ENCODE peak calls at places on chromosomes 11 and 22, in four cellular contexts. One of them, this sample, is unnamed. For H3K27me3, the result is how much of the 10 kb centered on the place peaks cover.

GRCh38 chr22:35970601-35971417 is 57.8 kb downstream of the RBFOX2 start:
- DNase-seq in cardiac muscle cell: no peak
- DNase-seq in DND-41: no peak
- DNase-seq in CD8-positive, alpha-beta T cell: no peak
- DNase-seq in this sample: no peak

GRCh38 chr11:69231466-69232018 is 62.4 kb upstream of the MYEOV start:
- DNase-seq in DND-41: no peak
- DNase-seq in cardiac muscle cell: no peak
- DNase-seq in CD8-positive, alpha-beta T cell: no peak
- DNase-seq in this sample: no peak

GRCh38 chr22:41305646-41306045 is 4.3 kb downstream of the ZC3H7B start:
- DNase-seq in DND-41: no peak
- DNase-seq in CD8-positive, alpha-beta T cell: no peak
- DNase-seq in cardiac muscle cell: peak
- DNase-seq in this sample: no peak

GRCh38 chr11:115164774-115165173 is 339.4 kb downstream of the CADM1 start:
- DNase-seq in cardiac muscle cell: no peak
- DNase-seq in CD8-positive, alpha-beta T cell: no peak
- DNase-seq in DND-41: no peak
- DNase-seq in this sample: no peak

GRCh38 chr11:33453225-33453624 is 196.0 kb downstream of the HIPK3 start:
- DNase-seq in DND-41: no peak
- DNase-seq in CD8-positive, alpha-beta T cell: no peak
- DNase-seq in cardiac muscle cell: no peak
- DNase-seq in this sample: no peak

GRCh38 chr11:5618807-5619206 is 6.0 kb upstream of the TRIM34 start:
- DNase-seq in CD8-positive, alpha-beta T cell: no peak
- DNase-seq in cardiac muscle cell: peak
- DNase-seq in DND-41: no peak
- DNase-seq in this sample: no peak

GRCh38 chr22:43859176-43859575 is 3.1 kb downstream of the SULT4A1 start:
- DNase-seq in CD8-positive, alpha-beta T cell: no peak
- DNase-seq in cardiac muscle cell: no peak
- DNase-seq in DND-41: no peak
- DNase-seq in this sample: no peak

GRCh38 chr11:78708388-78708787 is 133.7 kb upstream of the NARS2 start:
- DNase-seq in cardiac muscle cell: no peak
- DNase-seq in CD8-positive, alpha-beta T cell: no peak
- DNase-seq in DND-41: no peak
- DNase-seq in this sample: no peak

GRCh38 chr11:783581-784015 is 6.3 kb downstream of the CEND1 start:
- DNase-seq in CD8-positive, alpha-beta T cell: no peak
- DNase-seq in cardiac muscle cell: peak
- DNase-seq in DND-41: no peak
- DNase-seq in this sample: no peak

GRCh38 chr11:127074151-127074761 is 73.7 kb upstream of the KIRREL3 start:
- DNase-seq in cardiac muscle cell: peak
- DNase-seq in CD8-positive, alpha-beta T cell: no peak
- DNase-seq in DND-41: peak
- DNase-seq in this sample: peak

GRCh38 chr11:131760191-131760951 is 390.0 kb downstream of the NTM start:
- DNase-seq in DND-41: no peak
- DNase-seq in CD8-positive, alpha-beta T cell: no peak
- DNase-seq in cardiac muscle cell: peak
- DNase-seq in this sample: no peak

GRCh38 chr22:33883561-33883960 is 36.7 kb downstream of the LARGE1 start:
- DNase-seq in DND-41: no peak
- DNase-seq in CD8-positive, alpha-beta T cell: no peak
- DNase-seq in cardiac muscle cell: no peak
- DNase-seq in this sample: no peak

GRCh38 chr22:32542332-32543019 is 67.9 kb downstream of the FBXO7 start:
- DNase-seq in DND-41: no peak
- DNase-seq in cardiac muscle cell: no peak
- DNase-seq in CD8-positive, alpha-beta T cell: no peak
- DNase-seq in this sample: no peak

GRCh38 chr11:104830508-104830907 is 67.8 kb downstream of the CASP12 start:
- DNase-seq in CD8-positive, alpha-beta T cell: no peak
- DNase-seq in DND-41: no peak
- DNase-seq in cardiac muscle cell: no peak
- DNase-seq in this sample: no peak

GRCh38 chr11:107741044-107741823 is 29.4 kb upstream of the SLN start:
- DNase-seq in DND-41: no peak
- DNase-seq in cardiac muscle cell: peak
- DNase-seq in CD8-positive, alpha-beta T cell: no peak
- DNase-seq in this sample: peak

GRCh38 chr22:38097557-38098409 is 12.7 kb downstream of the BAIAP2L2 start:
- DNase-seq in DND-41: no peak
- DNase-seq in CD8-positive, alpha-beta T cell: no peak
- DNase-seq in cardiac muscle cell: peak
- DNase-seq in this sample: no peak
- TF ChIP-seq CTCF in DND-41: no peak
- TF ChIP-seq CTCF in CD8-positive, alpha-beta T cell: no peak
- TF ChIP-seq CTCF in cardiac muscle cell: peak
- TF ChIP-seq CTCF in this sample: no peak

GRCh38 chr11:22342599-22343138 is 4.5 kb downstream of the SLC17A6 start:
- DNase-seq in DND-41: no peak
- DNase-seq in CD8-positive, alpha-beta T cell: no peak
- DNase-seq in cardiac muscle cell: no peak
- DNase-seq in this sample: no peak

GRCh38 chr11:22337571-22338464 is at the start of gene SLC17A6:
- DNase-seq in DND-41: peak
- DNase-seq in CD8-positive, alpha-beta T cell: no peak
- DNase-seq in cardiac muscle cell: peak
- DNase-seq in this sample: no peak

GRCh38 chr11:22341582-22341919 is 3.4 kb downstream of the SLC17A6 start:
- DNase-seq in cardiac muscle cell: no peak
- DNase-seq in DND-41: no peak
- DNase-seq in CD8-positive, alpha-beta T cell: no peak
- DNase-seq in this sample: no peak

GRCh38 chr11:22340803-22341581 is 2.8 kb downstream of the SLC17A6 start:
- DNase-seq in CD8-positive, alpha-beta T cell: no peak
- DNase-seq in DND-41: no peak
- DNase-seq in cardiac muscle cell: no peak
- DNase-seq in this sample: no peak

DNA sequence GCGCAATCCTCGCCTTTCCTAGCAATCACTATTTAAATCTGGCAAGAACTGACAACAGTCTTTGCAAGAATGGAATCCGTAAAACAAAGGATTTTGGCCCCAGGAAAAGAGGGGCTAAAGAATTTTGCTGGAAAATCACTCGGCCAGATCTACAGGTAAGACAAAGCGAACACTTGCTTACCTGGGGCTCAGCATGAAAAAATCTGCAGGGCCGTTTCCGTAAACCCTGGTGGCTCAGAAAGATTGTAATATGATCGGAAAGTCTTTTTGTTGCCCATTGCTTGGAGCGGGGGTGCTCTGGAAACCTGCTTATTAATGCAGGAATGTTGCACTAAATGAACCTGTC is 257 bp downstream of the SLC17A6 start:
- DNase-seq in cardiac muscle cell: no peak
- DNase-seq in DND-41: no peak
- DNase-seq in CD8-positive, alpha-beta T cell: no peak
- DNase-seq in this sample: no peak
- H3K27me3 ChIP-seq in cardiac muscle cell: half or more
- H3K27me3 ChIP-seq in DND-41: under half
- H3K27me3 ChIP-seq in CD8-positive, alpha-beta T cell: under half
- H3K27me3 ChIP-seq in this sample: under half

GRCh38 chr11:34997872-34998548 is 81.6 kb downstream of the PDHX start:
- DNase-seq in DND-41: no peak
- DNase-seq in cardiac muscle cell: peak
- DNase-seq in CD8-positive, alpha-beta T cell: no peak
- DNase-seq in this sample: no peak
- TF ChIP-seq CTCF in DND-41: peak
- TF ChIP-seq CTCF in cardiac muscle cell: peak
- TF ChIP-seq CTCF in CD8-positive, alpha-beta T cell: peak
- TF ChIP-seq CTCF in this sample: peak

GRCh38 chr22:47084226-47084625 is 321.8 kb downstream of the TBC1D22A start:
- DNase-seq in cardiac muscle cell: no peak
- DNase-seq in CD8-positive, alpha-beta T cell: no peak
- DNase-seq in DND-41: no peak
- DNase-seq in this sample: no peak
- H3K27me3 ChIP-seq in cardiac muscle cell: under half
- H3K27me3 ChIP-seq in CD8-positive, alpha-beta T cell: under half
- H3K27me3 ChIP-seq in DND-41: under half
- H3K27me3 ChIP-seq in this sample: under half

DNA sequence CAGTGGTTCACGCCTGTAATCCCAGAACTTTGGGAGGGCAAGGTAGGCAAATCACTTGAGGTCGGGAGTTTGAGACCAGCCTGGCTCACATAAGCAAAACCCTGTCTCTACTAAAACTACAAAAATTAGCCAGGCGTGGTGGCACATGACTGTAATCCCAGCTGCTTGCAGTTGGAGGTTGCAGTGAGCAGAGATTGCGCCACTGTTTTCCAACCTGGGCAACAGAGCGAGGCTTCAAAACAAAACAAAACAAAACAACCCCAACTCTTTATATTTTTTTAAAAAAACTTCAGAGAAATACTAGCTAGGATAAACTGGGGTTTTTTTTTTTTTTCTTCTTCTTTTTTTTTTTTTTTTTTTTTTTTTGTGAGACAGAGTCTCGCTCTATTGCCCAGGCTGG is 31.8 kb upstream of the RAPSN start:
- DNase-seq in DND-41: no peak
- DNase-seq in cardiac muscle cell: no peak
- DNase-seq in CD8-positive, alpha-beta T cell: no peak
- DNase-seq in this sample: no peak
- TF ChIP-seq CTCF in DND-41: no peak
- TF ChIP-seq CTCF in cardiac muscle cell: no peak
- TF ChIP-seq CTCF in CD8-positive, alpha-beta T cell: no peak
- TF ChIP-seq CTCF in this sample: no peak

DNA sequence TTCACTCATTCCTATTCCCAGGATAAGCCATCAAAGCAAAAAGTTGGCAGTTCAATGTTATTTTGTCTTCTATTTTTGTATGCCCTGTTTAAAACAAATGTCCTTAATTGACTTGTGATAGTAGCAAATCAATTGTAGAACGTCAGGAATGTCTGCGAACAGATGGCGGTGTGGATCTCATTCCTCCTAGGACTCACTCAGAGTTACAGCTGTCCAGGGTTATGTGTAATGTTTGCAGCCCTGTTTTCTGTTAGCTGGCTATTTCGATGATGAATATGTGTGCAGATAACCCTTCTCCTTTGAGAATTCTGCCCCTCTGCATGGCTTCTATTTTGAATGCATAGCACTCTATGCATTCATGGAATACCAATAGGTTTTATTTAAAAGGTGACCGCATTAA is 1248.1 kb upstream of the CNTN5 start:
- DNase-seq in cardiac muscle cell: peak
- DNase-seq in DND-41: no peak
- DNase-seq in CD8-positive, alpha-beta T cell: no peak
- DNase-seq in this sample: no peak
- H3K27me3 ChIP-seq in cardiac muscle cell: under half
- H3K27me3 ChIP-seq in DND-41: under half
- H3K27me3 ChIP-seq in CD8-positive, alpha-beta T cell: under half
- H3K27me3 ChIP-seq in this sample: under half

GRCh38 chr22:39839917-39840510 is 53.5 kb downstream of the ENTHD1 start:
- DNase-seq in DND-41: no peak
- DNase-seq in cardiac muscle cell: no peak
- DNase-seq in CD8-positive, alpha-beta T cell: no peak
- DNase-seq in this sample: peak
- TF ChIP-seq CTCF in DND-41: no peak
- TF ChIP-seq CTCF in cardiac muscle cell: no peak
- TF ChIP-seq CTCF in CD8-positive, alpha-beta T cell: no peak
- TF ChIP-seq CTCF in this sample: no peak

GRCh38 chr22:49717322-49717919 is 110.3 kb downstream of the BRD1 start:
- DNase-seq in cardiac muscle cell: no peak
- DNase-seq in DND-41: no peak
- DNase-seq in CD8-positive, alpha-beta T cell: no peak
- DNase-seq in this sample: no peak
- H3K27me3 ChIP-seq in cardiac muscle cell: under half
- H3K27me3 ChIP-seq in DND-41: under half
- H3K27me3 ChIP-seq in CD8-positive, alpha-beta T cell: under half
- H3K27me3 ChIP-seq in this sample: under half

GRCh38 chr22:45023431-45023830 is 13.6 kb upstream of the PHF21B start:
- DNase-seq in DND-41: no peak
- DNase-seq in CD8-positive, alpha-beta T cell: no peak
- DNase-seq in cardiac muscle cell: no peak
- DNase-seq in this sample: no peak
- TF ChIP-seq CTCF in DND-41: no peak
- TF ChIP-seq CTCF in CD8-positive, alpha-beta T cell: no peak
- TF ChIP-seq CTCF in cardiac muscle cell: no peak
- TF ChIP-seq CTCF in this sample: no peak

GRCh38 chr11:75719639-75720239 is 2.1 kb downstream of the MOGAT2 start:
- DNase-seq in CD8-positive, alpha-beta T cell: no peak
- DNase-seq in DND-41: no peak
- DNase-seq in cardiac muscle cell: no peak
- DNase-seq in this sample: no peak

GRCh38 chr11:75719089-75719638 is 1.5 kb downstream of the MOGAT2 start:
- DNase-seq in cardiac muscle cell: no peak
- DNase-seq in CD8-positive, alpha-beta T cell: no peak
- DNase-seq in DND-41: no peak
- DNase-seq in this sample: peak

GRCh38 chr11:75717608-75718403 is at the start of gene MOGAT2:
- DNase-seq in DND-41: no peak
- DNase-seq in CD8-positive, alpha-beta T cell: no peak
- DNase-seq in cardiac muscle cell: no peak
- DNase-seq in this sample: no peak

GRCh38 chr11:75716659-75717058 is 979 bp upstream of the MOGAT2 start:
- DNase-seq in CD8-positive, alpha-beta T cell: no peak
- DNase-seq in cardiac muscle cell: no peak
- DNase-seq in DND-41: no peak
- DNase-seq in this sample: no peak

GRCh38 chr11:75718406-75719088 is 909 bp downstream of the MOGAT2 start:
- DNase-seq in DND-41: no peak
- DNase-seq in CD8-positive, alpha-beta T cell: no peak
- DNase-seq in cardiac muscle cell: peak
- DNase-seq in this sample: no peak
- H3K27me3 ChIP-seq in DND-41: under half
- H3K27me3 ChIP-seq in CD8-positive, alpha-beta T cell: under half
- H3K27me3 ChIP-seq in cardiac muscle cell: under half
- H3K27me3 ChIP-seq in this sample: under half